ENCODE peak calls at places on chromosomes 6 and 20, in five cellular contexts. S is immature natural killer cell, D is AG08396, L is B cell, Y is upper lobe of left lung. I is an unnamed sample.

GRCh38 chr6:88577461-88577860 is 386.0 kb downstream of the RNGTT start:
- DNase-seq in S (no peak), Y (no peak), D (no peak), L (no peak), I (no peak)

GRCh38 chr20:35992713-35993335 is 24.4 kb downstream of the CNBD2 start:
- DNase-seq in Y (no peak), S (peak; percentile 64), L (peak; percentile 75), D (peak; percentile 86), I (no peak)

GRCh38 chr6:153129873-153130514 is 1.1 kb downstream of the RGS17 start:
- DNase-seq in D (peak; percentile 52), L (peak; percentile 3), Y (peak; percentile 84), S (peak; percentile 17), I (no peak)

GRCh38 chr6:133040025-133040838 is 200.9 kb upstream of the EYA4 start:
- DNase-seq in L (peak; percentile 9), Y (no peak), D (peak; percentile 13), S (no peak), I (peak; percentile 0)

GRCh38 chr6:14841901-14842421 is 403.9 kb upstream of the JARID2 start:
- DNase-seq in D (peak; percentile 73), S (peak; percentile 34), L (no peak), Y (no peak), I (no peak)

GRCh38 chr6:129543981-129544380 is 166.0 kb downstream of the ARHGAP18 start:
- DNase-seq in L (no peak), Y (no peak), S (no peak), D (no peak), I (no peak)

GRCh38 chr6:125231133-125231532 is 70.6 kb downstream of the HDDC2 start:
- DNase-seq in S (no peak), Y (no peak), L (no peak), D (no peak), I (no peak)

GRCh38 chr6:15955484-15955883 is 173.4 kb upstream of the MYLIP start:
- DNase-seq in D (no peak), S (no peak), Y (no peak), L (no peak), I (no peak)

GRCh38 chr6:44020664-44021425 is 106.4 kb downstream of the MRPL14 start:
- DNase-seq in D (no peak), Y (no peak), L (no peak), S (no peak), I (no peak)

GRCh38 chr20:32134026-32134425 is 24.5 kb downstream of the TM9SF4 start:
- DNase-seq in S (no peak), Y (no peak), D (no peak), L (no peak), I (no peak)

GRCh38 chr6:166589334-166589731 is 2.9 kb upstream of the RAMACL start:
- DNase-seq in D (no peak), L (peak; percentile 9), S (no peak), Y (no peak), I (no peak)

GRCh38 chr6:7911345-7911725 is 747 bp upstream of the TXNDC5 start:
- DNase-seq in Y (no peak), L (no peak), S (no peak), D (no peak), I (no peak)

GRCh38 chr6:143135797-143136561 is 75.3 kb downstream of the AIG1 start:
- DNase-seq in S (no peak), Y (no peak), D (no peak), L (no peak), I (no peak)

GRCh38 chr20:35355372-35355771 is 56.4 kb downstream of the UQCC1 start:
- DNase-seq in D (no peak), Y (no peak), S (no peak), L (no peak), I (no peak)

GRCh38 chr6:108732101-108732870 is 115.9 kb upstream of the ARMC2 start:
- DNase-seq in Y (no peak), L (no peak), S (no peak), D (peak; percentile 56), I (no peak)

GRCh38 chr20:19073584-19074198 is 138.8 kb upstream of the SLC24A3 start:
- DNase-seq in Y (no peak), D (no peak), L (no peak), S (no peak), I (peak; percentile 13)

GRCh38 chr20:58994390-58995159 is 12.5 kb downstream of the CTSZ start:
- DNase-seq in Y (peak; percentile 61), L (no peak), D (no peak), S (no peak), I (no peak)

GRCh38 chr6:134725590-134725989 is 224.3 kb downstream of the ALDH8A1 start:
- DNase-seq in L (no peak), S (no peak), D (no peak), Y (no peak), I (no peak)

GRCh38 chr6:14001329-14002012 is 76.7 kb downstream of the RNF182 start:
- DNase-seq in D (peak; percentile 91), Y (no peak), S (no peak), L (no peak), I (no peak)

GRCh38 chr20:24820345-24820744 is 128.7 kb upstream of the CST7 start:
- DNase-seq in Y (no peak), D (no peak), L (no peak), S (no peak), I (no peak)

GRCh38 chr6:31227143-31227542 is 44.7 kb downstream of the HLA-C start:
- DNase-seq in Y (no peak), S (no peak), D (no peak), L (no peak), I (no peak)

GRCh38 chr6:158047120-158047518 is 65.5 kb downstream of the SYNJ2 start:
- DNase-seq in L (no peak), S (peak; percentile 40), D (no peak), Y (no peak), I (no peak)

GRCh38 chr20:57433658-57434389 is 42.6 kb downstream of the RBM38 start:
- DNase-seq in L (peak; percentile 58), S (peak; percentile 70), D (no peak), Y (no peak), I (no peak)

GRCh38 chr6:17580518-17581048 is 19.5 kb upstream of the FAM8A1 start:
- DNase-seq in Y (peak; percentile 92), D (peak; percentile 29), S (peak; percentile 29), L (peak; percentile 38), I (no peak)

GRCh38 chr20:9112541-9113515 is 43.9 kb downstream of the PLCB4 start:
- DNase-seq in L (no peak), Y (no peak), D (peak; percentile 55), S (no peak), I (no peak)

GRCh38 chr6:166591961-166592520 is 5.6 kb upstream of the RAMACL start:
- DNase-seq in L (no peak), Y (no peak), S (no peak), D (no peak), I (no peak)

GRCh38 chr6:46014511-46015118 is 1.0 kb downstream of the CLIC5 start:
- DNase-seq in L (no peak), Y (peak; percentile 56), S (no peak), D (no peak), I (no peak)

GRCh38 chr6:26553739-26554668 is 15.8 kb downstream of the HMGN4 start:
- DNase-seq in L (peak; percentile 84), D (peak; percentile 71), S (peak; percentile 88), Y (no peak), I (peak; percentile 79)

GRCh38 chr20:40689943-40690835 is 1.2 kb upstream of the MAFB start:
- DNase-seq in S (peak; percentile 57), L (peak; percentile 71), Y (peak; percentile 97), D (peak; percentile 92), I (peak; percentile 83)

GRCh38 chr6:134065706-134066105 is 13.3 kb upstream of the SLC2A12 start:
- DNase-seq in Y (no peak), D (no peak), L (peak; percentile 22), S (peak; percentile 9), I (no peak)

GRCh38 chr20:6152777-6153176 is 29.9 kb upstream of the FERMT1 start:
- DNase-seq in S (no peak), L (no peak), D (no peak), Y (no peak), I (no peak)

GRCh38 chr6:166598441-166599138 is 12.1 kb upstream of the RAMACL start:
- DNase-seq in Y (peak; percentile 52), S (no peak), D (peak; percentile 77), L (no peak), I (no peak)

GRCh38 chr6:14549319-14549770 is 431.8 kb downstream of the CD83 start:
- DNase-seq in D (no peak), Y (no peak), S (no peak), L (no peak), I (no peak)

GRCh38 chr6:10146723-10147451 is 268.0 kb downstream of the TFAP2A start:
- DNase-seq in D (peak; percentile 17), Y (no peak), S (no peak), L (peak; percentile 8), I (peak; percentile 4)

GRCh38 chr20:2237059-2237458 is 58.7 kb upstream of the TGM3 start:
- DNase-seq in L (no peak), Y (peak; percentile 33), S (no peak), D (peak; percentile 87), I (no peak)

GRCh38 chr6:112187736-112188135 is 66.6 kb downstream of the LAMA4 start:
- DNase-seq in D (no peak), S (no peak), L (no peak), Y (no peak), I (no peak)

I was measured in GM06990.